ENCODE peak calls at places on chromosomes 16 and 17, in eight cellular contexts. T is cardiac muscle cell, K is heart right ventricle, R is upper lobe of right lung, M is aorta, O is adipocyte, C is lower lobe of right lung, H is gastrocnemius medialis. V is an unnamed sample.

GRCh38 chr17:19705201-19705600 is 11.2 kb downstream of the SLC47A2 start:
- DNase-seq in T (no peak), K (no peak), R (no peak), M (no peak), O (no peak), C (no peak), H (no peak), V (no peak)

GRCh38 chr17:8253801-8254200 is 4.7 kb downstream of the PFAS start:
- DNase-seq in T (peak; percentile 4), K (peak; percentile 29), R (no peak), M (no peak), O (peak; percentile 25), C (no peak), H (no peak), V (no peak)

GRCh38 chr17:17147821-17148220 is 58.3 kb downstream of the PLD6 start:
- DNase-seq in T (no peak), K (no peak), R (no peak), M (no peak), O (no peak), C (no peak), H (no peak), V (no peak)

GRCh38 chr17:55577687-55578086 is 66.4 kb upstream of the SMIM36 start:
- DNase-seq in T (no peak), K (no peak), R (peak; percentile 72), M (peak; percentile 63), O (no peak), C (peak; percentile 55), H (no peak), V (peak; percentile 26)

GRCh38 chr16:19203374-19203966 is 35.4 kb downstream of the SYT17 start:
- DNase-seq in T (no peak), K (no peak), R (peak; percentile 84), M (no peak), O (no peak), C (peak; percentile 75), H (no peak), V (no peak)

GRCh38 chr17:60353773-60354172 is 38.2 kb downstream of the USP32 start:
- DNase-seq in T (no peak), K (no peak), R (no peak), M (no peak), O (no peak), C (no peak), H (no peak), V (no peak)

GRCh38 chr17:59512844-59513383 is 52.5 kb upstream of the DHX40 start:
- DNase-seq in T (no peak), K (no peak), R (no peak), M (no peak), O (no peak), C (no peak), H (no peak), V (peak; percentile 34)

GRCh38 chr17:45132569-45133463 is 501 bp upstream of the PLCD3 start:
- DNase-seq in T (peak; percentile 91), K (peak; percentile 81), R (peak; percentile 91), M (peak; percentile 90), O (peak; percentile 91), C (peak; percentile 92), H (peak; percentile 82), V (peak; percentile 87)

GRCh38 chr17:20315821-20316220 is 151.5 kb downstream of the LGALS9B start:
- DNase-seq in T (no peak), K (no peak), R (no peak), M (no peak), O (no peak), C (no peak), H (no peak), V (no peak)

GRCh38 chr16:56662357-56663354 is 4.9 kb downstream of the MT1F start:
- DNase-seq in T (no peak), K (no peak), R (no peak), M (no peak), O (no peak), C (no peak), H (no peak), V (no peak)

GRCh38 chr16:81617021-81617346 is 162.1 kb upstream of the PLCG2 start:
- DNase-seq in T (no peak), K (no peak), R (no peak), M (no peak), O (no peak), C (no peak), H (no peak), V (no peak)

GRCh38 chr17:82887255-82888164 is 47.7 kb upstream of the ZNF750 start:
- DNase-seq in T (no peak), K (no peak), R (no peak), M (no peak), O (no peak), C (no peak), H (no peak), V (no peak)

GRCh38 chr17:57293077-57293476 is 36.8 kb downstream of the MSI2 start:
- DNase-seq in T (no peak), K (no peak), R (no peak), M (no peak), O (no peak), C (no peak), H (no peak), V (no peak)

GRCh38 chr17:3695129-3695722 is 729 bp downstream of the P2RX5 start:
- DNase-seq in T (no peak), K (peak; percentile 48), R (no peak), M (no peak), O (no peak), C (no peak), H (peak; percentile 86), V (no peak)

GRCh38 chr17:988561-988960 is 8.4 kb upstream of the TIMM22 start:
- DNase-seq in T (no peak), K (no peak), R (no peak), M (no peak), O (no peak), C (no peak), H (no peak), V (no peak)

GRCh38 chr16:71722801-71723536 is 1.5 kb downstream of the PHLPP2 start:
- DNase-seq in T (peak; percentile 84), K (peak; percentile 65), R (peak; percentile 83), M (peak; percentile 83), O (peak; percentile 88), C (peak; percentile 70), H (peak; percentile 15), V (peak; percentile 73)

GRCh38 chr16:49373504-49373903 is at the start of gene C16orf78:
- DNase-seq in T (no peak), K (no peak), R (no peak), M (no peak), O (no peak), C (no peak), H (no peak), V (no peak)

GRCh38 chr17:46764709-46765401 is 53.6 kb downstream of the WNT3 start:
- DNase-seq in T (no peak), K (peak; percentile 70), R (peak; percentile 87), M (no peak), O (peak; percentile 38), C (peak; percentile 74), H (no peak), V (no peak)

GRCh38 chr17:15169676-15170075 is 95.5 kb downstream of the PMP22 start:
- DNase-seq in T (no peak), K (no peak), R (no peak), M (no peak), O (no peak), C (no peak), H (no peak), V (no peak)

GRCh38 chr17:78357177-78357586 is 2.7 kb downstream of the SOCS3 start:
- DNase-seq in T (peak; percentile 50), K (no peak), R (peak; percentile 78), M (peak; percentile 84), O (peak; percentile 59), C (peak; percentile 66), H (no peak), V (no peak)

GRCh38 chr17:17111401-17112393 is 69.4 kb downstream of the MPRIP start:
- DNase-seq in T (no peak), K (no peak), R (no peak), M (peak; percentile 35), O (no peak), C (no peak), H (no peak), V (no peak)

GRCh38 chr17:37614391-37614790 is 5.2 kb upstream of the SYNRG start:
- DNase-seq in T (no peak), K (no peak), R (no peak), M (no peak), O (peak; percentile 54), C (no peak), H (no peak), V (no peak)

GRCh38 chr16:69438465-69438864 is 14.0 kb downstream of the CYB5B start:
- DNase-seq in T (no peak), K (no peak), R (no peak), M (no peak), O (no peak), C (no peak), H (no peak), V (no peak)

GRCh38 chr16:87487361-87487924 is 5.4 kb downstream of the ZCCHC14 start:
- DNase-seq in T (peak; percentile 30), K (no peak), R (peak; percentile 85), M (peak; percentile 71), O (no peak), C (peak; percentile 77), H (no peak), V (peak; percentile 75)

GRCh38 chr17:72416054-72416691 is 295.4 kb downstream of the SOX9 start:
- DNase-seq in T (no peak), K (no peak), R (no peak), M (no peak), O (no peak), C (no peak), H (no peak), V (no peak)

GRCh38 chr16:68792465-68793324 is 50.6 kb upstream of the TANGO6 start:
- DNase-seq in T (no peak), K (no peak), R (no peak), M (no peak), O (peak; percentile 69), C (no peak), H (no peak), V (no peak)

GRCh38 chr17:65774787-65775186 is 213.3 kb upstream of the AXIN2 start:
- DNase-seq in T (peak; percentile 17), K (no peak), R (no peak), M (no peak), O (no peak), C (no peak), H (no peak), V (no peak)

GRCh38 chr17:74951065-74951464 is 15.4 kb downstream of the OTOP3 start:
- DNase-seq in T (no peak), K (no peak), R (no peak), M (no peak), O (no peak), C (no peak), H (no peak), V (no peak)
- H3K27me3 ChIP-seq in T (peaks cover 47% of the 10 kb centered on the region), K (peaks cover 5% of the 10 kb centered on the region), R (no peaks in the 10 kb centered on the region), M (no peaks in the 10 kb centered on the region), O (peaks cover 74% of the 10 kb centered on the region), C (peaks cover 8% of the 10 kb centered on the region), H (peaks cover 2% of the 10 kb centered on the region), V (no peaks in the 10 kb centered on the region)

GRCh38 chr17:21815352-21816063 is 123.2 kb downstream of the KCNJ18 start:
- DNase-seq in T (no peak), K (no peak), R (no peak), M (no peak), O (no peak), C (no peak), H (no peak), V (no peak)
- H3K9me3 ChIP-seq in T (peaks cover 7% of the 10 kb centered on the region), K (no peaks in the 10 kb centered on the region), R (no peaks in the 10 kb centered on the region), M (no peaks in the 10 kb centered on the region), O (no peaks in the 10 kb centered on the region), C (no peaks in the 10 kb centered on the region), H (no peaks in the 10 kb centered on the region), V (peaks cover 14% of the 10 kb centered on the region)

GRCh38 chr16:3022697-3023414 is 886 bp downstream of the HCFC1R1 start:
- DNase-seq in T (no peak), K (peak; percentile 61), R (no peak), M (peak; percentile 84), O (peak; percentile 33), C (no peak), H (peak; percentile 41), V (peak; percentile 58)
- H3K4me3 ChIP-seq in T (peak overlapping the region; percentile 74), K (peak overlapping the region; percentile 65), R (peak overlapping the region; percentile 68), M (peak overlapping the region; percentile 54), O (peak overlapping the region; percentile 96), C (peak overlapping the region; percentile 77), H (peak overlapping the region; percentile 99), V (peak overlapping the region; percentile 90)

GRCh38 chr16:1095450-1096163 is 437 bp downstream of the C1QTNF8 start:
- DNase-seq in T (no peak), K (no peak), R (no peak), M (no peak), O (no peak), C (no peak), H (no peak), V (no peak)
- H3K27me3 ChIP-seq in T (no peaks in the 10 kb centered on the region), K (peaks cover 7% of the 10 kb centered on the region), R (peaks cover 21% of the 10 kb centered on the region), M (no peaks in the 10 kb centered on the region), O (peaks cover 10% of the 10 kb centered on the region), C (peaks cover 52% of the 10 kb centered on the region), H (no peaks in the 10 kb centered on the region), V (no peaks in the 10 kb centered on the region)

V was measured in HAP-1.